ENCODE peak calls at places on chromosomes 3 and 15, in six cellular contexts. One of them, this sample, is unnamed.
A peak's percentile ranks its signal among the peaks of the same experiment; 100 is the strongest.

GRCh38 chr3:73140772-73141434 is 79.4 kb downstream of the EBLN2 start:
- DNase-seq in GM12878: no peak
- DNase-seq in GM12892: no peak
- DNase-seq in HepG2: no peak
- DNase-seq in K562: no peak
- DNase-seq in H1: no peak
- DNase-seq in this sample: no peak

GRCh38 chr3:130645261-130645660 is 101.4 kb downstream of the PIK3R4 start:
- DNase-seq in GM12892: no peak
- DNase-seq in HepG2: no peak
- DNase-seq in K562: no peak
- DNase-seq in GM12878: no peak
- DNase-seq in H1: no peak
- DNase-seq in this sample: no peak

GRCh38 chr3:177673105-177673804 is 476.0 kb upstream of the TBL1XR1 start:
- DNase-seq in GM12878: no peak
- DNase-seq in HepG2: no peak
- DNase-seq in K562: no peak
- DNase-seq in H1: no peak
- DNase-seq in GM12892: no peak
- DNase-seq in this sample: no peak

GRCh38 chr3:13122101-13123055 is 49.1 kb upstream of the IQSEC1 start:
- DNase-seq in H1: no peak
- DNase-seq in K562: no peak
- DNase-seq in HepG2: no peak
- DNase-seq in GM12892: no peak
- DNase-seq in GM12878: no peak
- DNase-seq in this sample: no peak

GRCh38 chr15:63439536-63440264 is 58.1 kb upstream of the CA12 start:
- DNase-seq in GM12878: no peak
- DNase-seq in GM12892: no peak
- DNase-seq in HepG2: no peak
- DNase-seq in K562: no peak
- DNase-seq in H1: no peak
- DNase-seq in this sample: no peak

GRCh38 chr3:72158639-72159005 is 373.7 kb upstream of the PROK2 start:
- DNase-seq in H1: no peak
- DNase-seq in K562: no peak
- DNase-seq in GM12892: no peak
- DNase-seq in HepG2: no peak
- DNase-seq in GM12878: no peak
- DNase-seq in this sample: no peak

GRCh38 chr3:44883999-44884431 is 9.6 kb downstream of the TGM4 start:
- DNase-seq in GM12892: no peak
- DNase-seq in K562: no peak
- DNase-seq in GM12878: no peak
- DNase-seq in H1: no peak
- DNase-seq in HepG2: no peak
- DNase-seq in this sample: no peak

GRCh38 chr3:53739926-53740325 is 106.3 kb downstream of the CHDH start:
- DNase-seq in K562: no peak
- DNase-seq in H1: no peak
- DNase-seq in HepG2: no peak
- DNase-seq in GM12878: no peak
- DNase-seq in GM12892: no peak
- DNase-seq in this sample: no peak

GRCh38 chr15:68821898-68822380 is 1.2 kb upstream of the ANP32A start:
- DNase-seq in K562: no peak
- DNase-seq in GM12878: no peak
- DNase-seq in HepG2: peak; percentile 69
- DNase-seq in GM12892: no peak
- DNase-seq in H1: no peak
- DNase-seq in this sample: no peak

GRCh38 chr3:98172621-98173020 is 6.1 kb downstream of the OR5H15 start:
- DNase-seq in HepG2: no peak
- DNase-seq in H1: no peak
- DNase-seq in GM12892: no peak
- DNase-seq in K562: no peak
- DNase-seq in GM12878: no peak
- DNase-seq in this sample: no peak

GRCh38 chr15:75213768-75214221 is 12.1 kb downstream of the C15orf39 start:
- DNase-seq in GM12892: no peak
- DNase-seq in H1: peak; percentile 50
- DNase-seq in HepG2: no peak
- DNase-seq in GM12878: no peak
- DNase-seq in K562: peak; percentile 32
- DNase-seq in this sample: no peak

GRCh38 chr15:75212200-75212858 is 10.6 kb downstream of the C15orf39 start:
- DNase-seq in H1: no peak
- DNase-seq in K562: no peak
- DNase-seq in HepG2: no peak
- DNase-seq in GM12892: no peak
- DNase-seq in GM12878: no peak
- DNase-seq in this sample: no peak

GRCh38 chr15:75211436-75212199 is 9.9 kb downstream of the C15orf39 start:
- DNase-seq in H1: no peak
- DNase-seq in HepG2: no peak
- DNase-seq in K562: no peak
- DNase-seq in GM12878: no peak
- DNase-seq in GM12892: no peak
- DNase-seq in this sample: no peak

GRCh38 chr15:75214293-75215096 is 12.8 kb downstream of the C15orf39 start:
- DNase-seq in GM12892: no peak
- DNase-seq in H1: peak; percentile 59
- DNase-seq in HepG2: no peak
- DNase-seq in GM12878: no peak
- DNase-seq in K562: peak; percentile 33
- DNase-seq in this sample: no peak

GRCh38 chr15:75213212-75213767 is 11.6 kb downstream of the C15orf39 start:
- DNase-seq in H1: no peak
- DNase-seq in GM12878: no peak
- DNase-seq in GM12892: no peak
- DNase-seq in K562: no peak
- DNase-seq in HepG2: no peak
- DNase-seq in this sample: no peak
- TF ChIP-seq POLR2A in H1: no peak
- TF ChIP-seq POLR2A in GM12878: peak; percentile 81
- TF ChIP-seq POLR2A in GM12892: peak; percentile 17
- TF ChIP-seq POLR2A in K562: no peak
- TF ChIP-seq POLR2A in HepG2: no peak
- TF ChIP-seq POLR2A in this sample: no peak

DNA sequence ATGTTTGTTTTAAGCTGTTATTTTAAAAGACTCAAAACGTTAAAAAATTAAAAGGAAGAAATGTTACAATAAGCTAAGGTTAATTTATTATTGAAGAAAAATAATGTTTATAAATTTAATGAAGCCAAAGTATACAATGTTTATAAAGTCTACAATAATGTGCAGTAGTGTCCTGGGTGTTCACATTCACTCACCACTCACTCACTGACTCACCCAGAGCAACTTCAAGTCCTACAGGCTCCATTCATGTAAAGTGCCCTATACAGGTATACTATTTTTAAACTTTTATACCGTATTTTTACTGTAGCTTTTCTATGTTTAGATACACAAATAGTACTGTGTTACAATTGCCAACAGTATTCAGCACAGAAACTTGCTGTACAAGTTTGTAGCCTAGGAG is 55.2 kb downstream of the COL8A1 start:
- DNase-seq in HepG2: no peak
- DNase-seq in K562: no peak
- DNase-seq in GM12878: no peak
- DNase-seq in H1: no peak
- DNase-seq in GM12892: no peak
- DNase-seq in this sample: no peak
- TF ChIP-seq TAF1 in HepG2: no peak
- TF ChIP-seq TAF1 in K562: no peak
- TF ChIP-seq TAF1 in GM12878: no peak
- TF ChIP-seq TAF1 in H1: no peak
- TF ChIP-seq TAF1 in GM12892: no peak
- TF ChIP-seq TAF1 in this sample: no peak

DNA sequence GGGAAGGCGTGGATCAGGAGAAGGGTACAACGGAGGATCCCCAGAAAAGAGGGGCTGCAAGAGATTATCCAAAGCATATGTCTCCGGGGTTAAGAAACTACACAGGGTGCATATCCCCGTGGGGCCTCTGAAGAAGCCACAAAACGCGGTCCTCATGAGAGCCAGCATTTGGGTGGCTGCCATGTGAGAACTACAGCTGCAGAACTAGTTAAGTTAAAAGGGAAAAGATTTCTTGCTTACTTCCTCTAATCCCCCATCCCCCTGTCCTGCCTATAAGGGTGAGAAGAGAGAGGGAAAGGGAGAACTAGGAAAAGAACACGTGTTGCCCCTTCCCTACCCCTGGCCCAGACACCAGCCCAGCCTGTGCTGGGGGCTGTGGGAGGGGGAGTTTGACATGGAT is 70.4 kb upstream of the PCSK6 start:
- DNase-seq in H1: peak; percentile 19
- DNase-seq in GM12892: no peak
- DNase-seq in HepG2: no peak
- DNase-seq in GM12878: no peak
- DNase-seq in K562: no peak
- DNase-seq in this sample: no peak
- TF ChIP-seq POLR2A in H1: no peak
- TF ChIP-seq POLR2A in GM12892: no peak
- TF ChIP-seq POLR2A in HepG2: no peak
- TF ChIP-seq POLR2A in GM12878: no peak
- TF ChIP-seq POLR2A in K562: no peak
- TF ChIP-seq POLR2A in this sample: no peak

GRCh38 chr3:100756441-100756840 is 47.1 kb downstream of the TFG start:
- DNase-seq in GM12878: no peak
- DNase-seq in HepG2: no peak
- DNase-seq in H1: no peak
- DNase-seq in K562: no peak
- DNase-seq in GM12892: no peak
- DNase-seq in this sample: no peak
- TF ChIP-seq TAF1 in GM12878: no peak
- TF ChIP-seq TAF1 in HepG2: no peak
- TF ChIP-seq TAF1 in H1: no peak
- TF ChIP-seq TAF1 in K562: no peak
- TF ChIP-seq TAF1 in GM12892: no peak
- TF ChIP-seq TAF1 in this sample: no peak

GRCh38 chr3:194536883-194537637 is 50.3 kb upstream of the ATP13A3 start:
- DNase-seq in H1: no peak
- DNase-seq in K562: no peak
- DNase-seq in GM12878: no peak
- DNase-seq in HepG2: peak; percentile 70
- DNase-seq in GM12892: no peak
- DNase-seq in this sample: no peak
- TF ChIP-seq POLR2A in H1: no peak
- TF ChIP-seq POLR2A in K562: no peak
- TF ChIP-seq POLR2A in GM12878: no peak
- TF ChIP-seq POLR2A in HepG2: peak; percentile 25
- TF ChIP-seq POLR2A in GM12892: no peak
- TF ChIP-seq POLR2A in this sample: no peak

GRCh38 chr3:143991713-143992112 is 20.1 kb downstream of the DIPK2A start:
- DNase-seq in HepG2: no peak
- DNase-seq in GM12878: no peak
- DNase-seq in H1: no peak
- DNase-seq in GM12892: no peak
- DNase-seq in K562: no peak
- DNase-seq in this sample: no peak
- TF ChIP-seq TAF1 in HepG2: no peak
- TF ChIP-seq TAF1 in GM12878: no peak
- TF ChIP-seq TAF1 in H1: no peak
- TF ChIP-seq TAF1 in GM12892: no peak
- TF ChIP-seq TAF1 in K562: no peak
- TF ChIP-seq TAF1 in this sample: no peak